ENCODE peak calls at places on chromosomes 1 and 21, in ten cellular contexts. P is OCI-M1, U is nucleus accumbens, W is heart left ventricle, R is SW480, O is esophagus squamous epithelium, I is T-cell, J is fibroblast of mammary gland, Z is SJCRH30, V is A172. Y is an unnamed sample.

GRCh38 chr1:96464991-96465875 is 256.4 kb upstream of the PTBP2 start:
- DNase-seq in P (no peak), Z (no peak), J (peak; percentile 46), V (no peak), W (no peak), I (no peak), U (no peak), R (no peak), O (no peak), Y (no peak)

GRCh38 chr1:95206514-95206913 is 27.5 kb upstream of the RWDD3 start:
- DNase-seq in R (no peak), J (no peak), V (no peak), O (no peak), P (no peak), U (no peak), I (no peak), Z (no peak), W (no peak), Y (no peak)

GRCh38 chr1:235888119-235888643 is 21.5 kb upstream of the LYST start:
- DNase-seq in J (no peak), U (no peak), P (peak; percentile 35), R (no peak), I (peak; percentile 15), O (no peak), W (no peak), Z (no peak), V (no peak), Y (no peak)

GRCh38 chr1:162391790-162392563 is 10.4 kb downstream of the C1orf226 start:
- DNase-seq in P (peak; percentile 85), U (peak; percentile 3), I (no peak), W (no peak), J (peak; percentile 61), V (peak; percentile 48), R (peak; percentile 52), O (no peak), Z (peak; percentile 57), Y (no peak)

GRCh38 chr1:177914603-177915002 is 55.3 kb downstream of the SEC16B start:
- DNase-seq in P (no peak), I (no peak), J (peak; percentile 56), U (no peak), Z (no peak), R (no peak), W (no peak), O (no peak), V (no peak), Y (no peak)

GRCh38 chr1:59561782-59562181 is 253.0 kb upstream of the HOOK1 start:
- DNase-seq in J (no peak), V (no peak), W (no peak), I (no peak), O (no peak), U (no peak), R (no peak), Z (no peak), P (no peak), Y (no peak)

GRCh38 chr1:151881479-151881878 is 27.8 kb downstream of the THEM4 start:
- DNase-seq in Z (no peak), P (peak; percentile 26), O (no peak), R (no peak), W (no peak), I (no peak), J (no peak), U (no peak), V (no peak), Y (no peak)

GRCh38 chr1:203450016-203450415 is 25.6 kb upstream of the PRELP start:
- DNase-seq in J (no peak), O (no peak), R (no peak), W (no peak), V (no peak), Z (no peak), U (no peak), P (no peak), I (no peak), Y (no peak)

GRCh38 chr1:247113094-247113497 is 8.9 kb upstream of the ZNF669 start:
- DNase-seq in W (no peak), R (no peak), U (no peak), J (peak; percentile 22), V (peak; percentile 42), P (no peak), O (no peak), Z (peak; percentile 38), I (no peak), Y (no peak)

GRCh38 chr1:110525250-110525597 is 6.2 kb upstream of the KCNA10 start:
- DNase-seq in P (no peak), O (no peak), R (no peak), J (no peak), Z (peak; percentile 35), W (no peak), U (no peak), I (no peak), V (peak; percentile 57), Y (peak; percentile 19)

GRCh38 chr1:97160796-97161195 is 439.2 kb downstream of the PTBP2 start:
- DNase-seq in W (no peak), P (peak; percentile 56), Z (no peak), I (no peak), R (no peak), V (no peak), O (no peak), U (no peak), J (peak; percentile 38), Y (no peak)

GRCh38 chr1:243926299-243926698 is 76.3 kb upstream of the AKT3 start:
- DNase-seq in P (no peak), V (no peak), R (no peak), Z (no peak), W (no peak), J (no peak), I (no peak), O (no peak), U (no peak), Y (no peak)

GRCh38 chr1:40267767-40268187 is 9.7 kb downstream of the ZMPSTE24 start:
- DNase-seq in I (no peak), W (no peak), U (no peak), O (no peak), Z (no peak), V (peak; percentile 41), J (peak; percentile 97), R (no peak), P (no peak), Y (no peak)

GRCh38 chr1:116821763-116822162 is 67.5 kb downstream of the CD2 start:
- DNase-seq in V (no peak), J (no peak), U (no peak), I (no peak), O (no peak), R (no peak), W (no peak), P (no peak), Z (no peak), Y (no peak)

GRCh38 chr21:34306246-34306645 is 57.6 kb upstream of the KCNE2 start:
- DNase-seq in V (no peak), Z (no peak), R (no peak), O (no peak), I (no peak), W (no peak), J (no peak), U (no peak), P (no peak), Y (no peak)

GRCh38 chr1:202088216-202088615 is 34.5 kb upstream of the GPR37L1 start:
- DNase-seq in V (no peak), Z (no peak), W (no peak), R (no peak), U (no peak), I (no peak), J (no peak), P (no peak), O (no peak), Y (no peak)

GRCh38 chr21:24076179-24076578 is 1531.1 kb downstream of the MRPL39 start:
- DNase-seq in I (no peak), R (no peak), P (peak; percentile 31), O (no peak), J (no peak), U (no peak), W (no peak), Z (no peak), V (no peak), Y (no peak)

GRCh38 chr1:166972827-166973226 is 2.5 kb downstream of the ILDR2 start:
- DNase-seq in U (no peak), J (no peak), I (no peak), P (no peak), O (no peak), V (no peak), R (no peak), W (no peak), Z (no peak), Y (no peak)

GRCh38 chr1:6121651-6122370 is 58.3 kb downstream of the CHD5 start:
- DNase-seq in R (no peak), O (no peak), U (no peak), V (no peak), W (no peak), I (no peak), J (no peak), P (no peak), Z (no peak), Y (no peak)

GRCh38 chr1:9101510-9102146 is 27.3 kb downstream of the GPR157 start:
- DNase-seq in I (no peak), J (peak; percentile 63), U (no peak), R (peak; percentile 69), W (peak; percentile 41), P (peak; percentile 43), Z (peak; percentile 61), O (no peak), V (peak; percentile 23), Y (peak; percentile 80)

Y was measured in ELF-1.